ENCODE peak calls at places on chromosomes 13 and 19, in five cellular contexts. K is SK-N-SH, N is stomach, A is transverse colon, M is tibial nerve. V is an unnamed sample.
A peak's percentile ranks its signal among the peaks of the same experiment; 100 is the strongest.

GRCh38 chr19:54209058-54209747 is 8.5 kb downstream of the RPS9 start:
- DNase-seq in M (no peak), N (no peak), A (no peak), K (peak; percentile 62), V (peak; percentile 59)

GRCh38 chr13:63838366-63839110 is 2422.9 kb upstream of the PCDH20 start:
- DNase-seq in N (no peak), M (no peak), K (no peak), A (no peak), V (peak; percentile 16)

GRCh38 chr19:3343619-3344502 is 22.5 kb upstream of the NFIC start:
- DNase-seq in N (peak; percentile 78), M (peak; percentile 83), K (peak; percentile 97), A (peak; percentile 74), V (peak; percentile 82)

GRCh38 chr13:51271008-51271407 is 48.8 kb downstream of the FAM124A start:
- DNase-seq in K (no peak), A (no peak), N (no peak), M (no peak), V (no peak)

GRCh38 chr19:10189631-10190425 is 4.9 kb downstream of the DNMT1 start:
- DNase-seq in A (no peak), N (no peak), M (no peak), K (no peak), V (no peak)

GRCh38 chr13:91099877-91100276 is 247.6 kb upstream of the MIR17HG start:
- DNase-seq in N (no peak), A (no peak), M (no peak), K (no peak), V (no peak)

GRCh38 chr13:113864303-113864890 is 521 bp upstream of the GAS6 start:
- DNase-seq in M (no peak), A (no peak), N (no peak), K (peak; percentile 61), V (peak; percentile 50)

GRCh38 chr13:44271031-44271433 is 102.6 kb upstream of the SERP2 start:
- DNase-seq in K (no peak), A (no peak), M (no peak), N (no peak), V (no peak)

GRCh38 chr19:55620410-55620809 is 4.0 kb downstream of the ZNF784 start:
- DNase-seq in K (no peak), A (no peak), M (no peak), N (no peak), V (no peak)

DNA sequence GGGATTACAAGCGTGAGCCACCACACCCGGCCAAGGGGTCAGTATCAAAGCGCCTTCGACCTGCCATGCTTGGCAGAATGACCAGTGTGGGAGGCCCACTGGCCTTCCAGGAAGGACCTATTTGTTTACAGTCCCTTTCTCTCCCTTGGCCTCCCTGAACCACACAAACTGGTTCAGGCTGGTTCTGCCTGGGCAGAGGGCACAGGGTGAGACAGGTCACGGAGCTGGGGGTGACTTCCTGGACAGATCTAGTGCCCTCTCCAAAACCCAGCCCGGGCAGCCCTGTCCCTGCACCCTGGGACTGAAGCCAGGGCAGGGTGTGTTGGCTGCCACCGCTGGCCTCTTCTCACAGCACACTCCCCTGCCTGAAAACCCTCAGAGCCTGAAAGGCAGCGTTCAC is 11.3 kb downstream of the PLEKHF1 start:
- DNase-seq in K (no peak), A (no peak), M (no peak), N (peak; percentile 70), V (no peak)
- H3K27ac ChIP-seq in K (no peak overlapping the region), A (no peak overlapping the region), M (peak overlapping the region; percentile 91), N (peak overlapping the region; percentile 33), V (no peak overlapping the region)

GRCh38 chr13:111990362-111990761 is 76.6 kb upstream of the SOX1 start:
- DNase-seq in M (no peak), N (no peak), A (no peak), K (no peak), V (no peak)
- TF ChIP-seq EP300 in M (no peak), N (no peak), A (no peak), K (no peak), V (no peak)

GRCh38 chr13:20719783-20720182 is 16.3 kb downstream of the IL17D start:
- DNase-seq in M (no peak), A (no peak), K (no peak), N (no peak), V (no peak)

GRCh38 chr13:20718958-20719566 is 15.6 kb downstream of the IL17D start:
- DNase-seq in M (no peak), K (no peak), N (no peak), A (no peak), V (no peak)

GRCh38 chr13:20716951-20717350 is 13.5 kb downstream of the IL17D start:
- DNase-seq in A (no peak), K (no peak), M (no peak), N (no peak), V (no peak)

GRCh38 chr13:20715340-20715732 is 11.8 kb downstream of the IL17D start:
- DNase-seq in A (no peak), M (no peak), N (no peak), K (no peak), V (no peak)

GRCh38 chr13:20717581-20718542 is 14.4 kb downstream of the IL17D start:
- DNase-seq in N (no peak), M (no peak), A (no peak), K (no peak), V (no peak)
- H3K27ac ChIP-seq in N (no peak overlapping the region), M (no peak overlapping the region), A (no peak overlapping the region), K (no peak overlapping the region), V (no peak overlapping the region)

GRCh38 chr13:49110122-49110831 is 109.9 kb upstream of the MLNR start:
- DNase-seq in A (peak; percentile 87), M (peak; percentile 67), N (peak; percentile 78), K (peak; percentile 68), V (peak; percentile 68)
- TF ChIP-seq EP300 in A (no peak), M (peak; percentile 82), N (no peak), K (no peak), V (no peak)

DNA sequence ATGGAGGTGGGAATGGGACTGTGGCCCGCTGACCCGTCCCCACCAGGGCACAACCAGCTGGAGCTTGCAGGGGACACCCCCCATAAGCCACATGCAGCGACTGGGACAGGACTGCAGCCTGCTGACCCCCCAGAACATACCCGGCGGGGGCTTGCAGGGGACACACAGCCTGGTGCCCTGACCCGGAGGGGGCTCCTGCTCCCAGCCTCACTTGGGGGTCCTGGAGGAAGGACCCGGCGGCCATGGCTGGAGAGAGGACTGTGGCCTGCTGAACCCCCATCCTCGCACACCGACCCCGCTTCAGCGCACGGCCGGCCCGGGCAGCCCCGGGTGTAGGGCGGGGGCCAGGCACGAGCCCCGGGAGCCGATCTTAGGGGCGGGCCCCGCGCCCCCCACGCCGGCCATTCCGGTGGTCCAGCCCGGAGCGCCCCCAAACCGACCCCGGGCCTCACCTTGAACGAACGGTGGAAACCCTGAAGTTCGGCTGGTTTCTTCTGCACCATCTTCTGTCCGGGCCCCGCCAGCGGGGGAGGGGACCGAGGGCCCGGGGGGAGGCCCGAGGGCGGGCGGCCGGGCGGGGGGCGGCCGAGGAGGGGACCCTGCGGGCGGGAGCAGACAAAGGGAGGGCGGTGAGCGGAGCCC is 574 bp downstream of the MKNK2 start:
- DNase-seq in N (no peak), A (no peak), M (no peak), K (peak; percentile 59), V (no peak)
- H3K27ac ChIP-seq in N (peak overlapping the region; percentile 100), A (peak overlapping the region; percentile 100), M (peak overlapping the region; percentile 99), K (peak overlapping the region; percentile 28), V (peak overlapping the region; percentile 92)

V was measured in ovary.